ENCODE peak calls at places on chromosome 10, in five cellular contexts. K is ecto neural progenitor cell; Z is NCI-H146; A is occipital lobe; Q is activated CD8-positive, alpha-beta memory T cell treated with anti-CD3 and anti-CD28 coated beads for 1 hour. H is an unnamed sample.

GRCh38 chr10:53315709-53316108 is 543.1 kb upstream of the MBL2 start:
- DNase-seq in K (no peak), Z (no peak), A (no peak), Q (no peak), H (no peak)

GRCh38 chr10:77105756-77106155 is 531.9 kb downstream of the KCNMA1 start:
- DNase-seq in K (no peak), Z (no peak), A (no peak), Q (no peak), H (no peak)

GRCh38 chr10:71582019-71582418 is 137.6 kb downstream of the C10orf105 start:
- DNase-seq in K (no peak), Z (no peak), A (no peak), Q (no peak), H (no peak)

GRCh38 chr10:65194131-65194530 is 1672.9 kb downstream of the REEP3 start:
- DNase-seq in K (no peak), Z (no peak), A (peak), Q (no peak), H (no peak)

GRCh38 chr10:84415539-84416244 is 87.3 kb downstream of the CCSER2 start:
- DNase-seq in K (no peak), Z (peak), A (no peak), Q (no peak), H (no peak)

GRCh38 chr10:89419548-89419947 is 5.2 kb downstream of the IFIT5 start:
- DNase-seq in K (no peak), Z (no peak), A (no peak), Q (no peak), H (no peak)

GRCh38 chr10:19012111-19012510 is 36.5 kb upstream of the MALRD1 start:
- DNase-seq in K (no peak), Z (no peak), A (no peak), Q (no peak), H (no peak)

GRCh38 chr10:29479081-29479917 is 155.5 kb downstream of the SVIL start:
- DNase-seq in K (no peak), Z (peak), A (no peak), Q (no peak), H (no peak)

GRCh38 chr10:109773818-109774440 is 149.4 kb downstream of the XPNPEP1 start:
- DNase-seq in K (no peak), Z (peak), A (no peak), Q (no peak), H (no peak)

GRCh38 chr10:70991140-70992124 is 103.1 kb upstream of the PCBD1 start:
- DNase-seq in K (no peak), Z (no peak), A (no peak), Q (no peak), H (no peak)

GRCh38 chr10:94496010-94496409 is 49.6 kb upstream of the HELLS start:
- DNase-seq in K (no peak), Z (no peak), A (no peak), Q (no peak), H (no peak)

GRCh38 chr10:132309879-132310591 is 2.3 kb upstream of the STK32C start:
- DNase-seq in K (no peak), Z (no peak), A (no peak), Q (no peak), H (no peak)

GRCh38 chr10:47372726-47373125 is 11.4 kb downstream of the ZNF488 start:
- DNase-seq in K (peak), Z (no peak), A (no peak), Q (no peak), H (no peak)

GRCh38 chr10:275680-276079 is 140.4 kb downstream of the ZMYND11 start:
- DNase-seq in K (no peak), Z (no peak), A (no peak), Q (no peak), H (no peak)

H was measured in NCI-H2171.